ENCODE peak calls at places on chromosomes 6 and 20, in six cellular contexts. L is sigmoid colon, G is ovary, C is GM12892, O is HCT116, Q is uterus. A is an unnamed sample.

GRCh38 chr20:2295886-2296544 is at the start of gene TGM3:
- DNase-seq in L (no peak), G (no peak), C (no peak), O (no peak), Q (no peak), A (peak)

GRCh38 chr6:139597087-139597763 is 222.8 kb upstream of the CITED2 start:
- DNase-seq in L (no peak), G (no peak), C (no peak), O (no peak), Q (no peak), A (no peak)

GRCh38 chr20:34736106-34736505 is 32.0 kb downstream of the TP53INP2 start:
- DNase-seq in L (no peak), G (no peak), C (no peak), O (no peak), Q (no peak), A (no peak)

GRCh38 chr6:110951008-110951407 is 7.5 kb upstream of the GTF3C6 start:
- DNase-seq in L (no peak), G (no peak), C (no peak), O (no peak), Q (no peak), A (no peak)

GRCh38 chr20:48814633-48815032 is 13.2 kb downstream of the PREX1 start:
- DNase-seq in L (no peak), G (no peak), C (no peak), O (no peak), Q (no peak), A (no peak)

GRCh38 chr6:18997375-18997826 is 610.3 kb downstream of the RNF144B start:
- DNase-seq in L (no peak), G (no peak), C (no peak), O (peak), Q (no peak), A (no peak)

GRCh38 chr6:156630613-156631302 is 146.4 kb upstream of the ARID1B start:
- DNase-seq in L (no peak), G (no peak), C (no peak), O (no peak), Q (no peak), A (no peak)

GRCh38 chr6:170130201-170130621 is 160.7 kb downstream of the DLL1 start:
- DNase-seq in L (peak), G (no peak), C (no peak), O (no peak), Q (no peak), A (peak)

GRCh38 chr20:12207875-12208274 is 290.2 kb downstream of the BTBD3 start:
- DNase-seq in L (no peak), G (no peak), C (no peak), O (peak), Q (no peak), A (no peak)

GRCh38 chr6:42890311-42891198 is 11.1 kb downstream of the RPL7L1 start:
- DNase-seq in L (peak), G (peak), C (peak), O (peak), Q (peak), A (peak)
- TF ChIP-seq POLR2A in L (peak), G (no peak), C (peak), O (peak), Q (peak), A (no peak)

DNA sequence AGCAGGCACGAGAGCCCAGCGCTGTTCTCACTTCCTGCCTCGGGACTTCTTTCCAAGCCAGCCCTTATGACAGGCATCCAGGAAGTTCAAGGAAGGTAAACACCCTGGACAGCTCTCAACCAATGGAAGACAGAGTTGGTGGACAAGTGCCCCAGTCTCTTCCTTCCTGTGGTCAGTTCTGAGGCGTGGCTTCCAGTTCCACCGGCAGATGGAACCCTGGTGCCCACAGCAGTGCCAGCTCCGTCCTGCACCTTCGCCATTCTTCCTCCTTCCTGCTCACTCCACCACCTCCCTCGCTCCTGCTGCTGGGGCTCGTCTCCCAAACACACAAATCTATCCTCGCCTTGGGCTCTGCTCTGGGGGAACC is 162.8 kb downstream of the GRM4 start:
- DNase-seq in L (peak), G (no peak), C (peak), O (peak), Q (peak), A (peak)
- TF ChIP-seq POLR2A in L (peak), G (no peak), C (no peak), O (no peak), Q (no peak), A (no peak)

DNA sequence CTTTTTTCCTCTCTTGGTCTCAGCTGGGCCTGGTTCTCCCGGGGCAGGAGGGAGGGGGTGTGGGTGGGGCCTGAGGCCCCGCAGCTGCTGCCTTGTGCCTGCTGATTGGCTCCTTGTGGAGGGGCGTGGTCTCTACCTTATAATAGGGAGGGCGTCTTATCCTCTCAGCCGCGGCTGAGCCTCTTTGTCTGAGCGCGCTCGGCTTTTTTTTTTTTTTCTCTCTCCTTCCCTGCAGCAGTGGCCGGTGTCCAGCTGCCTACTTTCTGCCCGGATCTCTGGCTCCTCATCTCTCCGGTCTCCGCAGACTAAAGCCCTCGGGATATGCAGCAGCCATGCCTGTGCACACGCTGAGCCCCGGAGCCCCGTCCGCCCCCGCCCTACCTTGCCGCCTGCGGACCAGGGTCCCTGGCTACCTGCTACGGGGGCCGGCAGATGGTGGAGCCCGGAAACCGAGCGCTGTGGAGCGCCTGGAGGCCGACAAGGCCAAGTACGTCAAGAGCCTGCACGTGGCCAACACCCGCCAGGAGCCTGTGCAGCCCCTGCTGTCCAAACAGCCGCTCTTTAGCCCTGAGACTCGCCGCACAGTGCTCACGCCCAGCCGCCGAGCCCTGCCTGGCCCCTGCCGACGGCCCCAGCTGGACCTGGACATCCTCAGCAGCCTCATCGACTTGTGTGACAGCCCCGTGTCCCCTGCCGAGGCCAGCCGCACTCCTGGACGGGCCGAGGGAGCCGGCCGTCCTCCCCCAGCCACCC is 11.1 kb downstream of the FAM110A start:
- DNase-seq in L (peak), G (peak), C (peak), O (peak), Q (peak), A (peak)
- TF ChIP-seq POLR2A in L (no peak), G (no peak), C (no peak), O (no peak), Q (no peak), A (no peak)

DNA sequence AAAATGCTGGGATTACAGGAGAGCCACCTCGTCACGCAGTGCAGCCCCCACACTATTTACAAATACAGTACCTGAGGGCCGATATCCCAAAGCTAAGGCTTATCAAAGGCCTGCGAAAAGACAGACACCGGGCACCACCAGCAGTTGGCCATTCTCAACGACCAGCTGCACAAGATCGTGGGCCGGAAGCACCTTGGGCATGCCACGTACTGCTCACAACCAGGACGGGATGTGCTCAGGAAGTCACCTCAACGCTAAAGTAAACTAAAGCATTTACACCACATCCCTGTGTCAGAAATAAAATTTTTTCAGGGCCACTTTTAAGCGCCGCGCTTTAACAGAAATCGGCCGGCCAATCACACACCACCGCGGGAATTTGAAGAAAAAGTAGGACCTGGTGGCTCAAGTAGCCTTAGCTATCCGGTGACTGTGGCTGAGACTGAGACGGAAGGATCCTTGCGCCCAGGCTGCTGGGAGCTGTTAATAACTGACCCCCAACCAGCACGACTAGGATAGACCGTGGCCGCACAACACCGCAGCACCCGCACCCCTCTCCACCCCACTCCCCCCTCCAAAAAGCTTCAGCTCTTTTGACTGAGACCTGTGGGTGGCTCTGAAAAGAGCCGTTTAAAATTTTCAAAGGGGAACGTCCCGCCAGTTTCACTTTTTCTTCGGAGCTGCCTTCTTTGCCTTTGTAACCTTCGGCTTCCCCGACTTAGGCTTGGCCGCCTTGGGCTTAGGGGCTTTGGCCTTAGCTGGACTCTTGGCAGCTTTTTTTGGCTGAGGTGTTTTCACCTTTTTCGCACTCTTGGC is 131.2 kb upstream of the BTN3A2 start:
- DNase-seq in L (peak), G (no peak), C (no peak), O (no peak), Q (peak), A (peak)
- TF ChIP-seq POLR2A in L (peak), G (no peak), C (peak), O (no peak), Q (no peak), A (no peak)

A was measured in lower leg skin.